ENCODE peak calls at places on chromosomes 13 and 19, in eight cellular contexts. One of them, this sample, is unnamed.

GRCh38 chr13:45047394-45048328 is 58.3 kb downstream of the GPALPP1 start:
- DNase-seq in CD8-positive, alpha-beta memory T cell: peak; percentile 65
- DNase-seq in activated CD8-positive, alpha-beta memory T cell treated with anti-CD3 and anti-CD28 coated beads, Interleukin-2, amount 50 U/mL, for 48 hours: peak; percentile 83
- DNase-seq in NCI-H2081: peak; percentile 80
- DNase-seq in NCI-H2107: peak; percentile 35
- DNase-seq in left cardiac atrium: peak; percentile 74
- DNase-seq in Daoy: peak; percentile 75
- DNase-seq in ACHN: peak; percentile 79
- DNase-seq in this sample: peak; percentile 77

GRCh38 chr13:64709079-64709478 is 2521.1 kb downstream of the PCDH9 start:
- DNase-seq in CD8-positive, alpha-beta memory T cell: no peak
- DNase-seq in activated CD8-positive, alpha-beta memory T cell treated with anti-CD3 and anti-CD28 coated beads, Interleukin-2, amount 50 U/mL, for 48 hours: no peak
- DNase-seq in NCI-H2081: no peak
- DNase-seq in NCI-H2107: no peak
- DNase-seq in left cardiac atrium: no peak
- DNase-seq in Daoy: no peak
- DNase-seq in ACHN: no peak
- DNase-seq in this sample: no peak

GRCh38 chr19:7556696-7557315 is 21.3 kb downstream of the PNPLA6 start:
- DNase-seq in CD8-positive, alpha-beta memory T cell: no peak
- DNase-seq in activated CD8-positive, alpha-beta memory T cell treated with anti-CD3 and anti-CD28 coated beads, Interleukin-2, amount 50 U/mL, for 48 hours: no peak
- DNase-seq in NCI-H2081: no peak
- DNase-seq in NCI-H2107: no peak
- DNase-seq in left cardiac atrium: no peak
- DNase-seq in Daoy: no peak
- DNase-seq in ACHN: no peak
- DNase-seq in this sample: no peak

GRCh38 chr13:96082640-96083039 is 7.3 kb upstream of the HS6ST3 start:
- DNase-seq in CD8-positive, alpha-beta memory T cell: no peak
- DNase-seq in activated CD8-positive, alpha-beta memory T cell treated with anti-CD3 and anti-CD28 coated beads, Interleukin-2, amount 50 U/mL, for 48 hours: no peak
- DNase-seq in NCI-H2081: no peak
- DNase-seq in NCI-H2107: no peak
- DNase-seq in left cardiac atrium: no peak
- DNase-seq in Daoy: peak; percentile 19
- DNase-seq in ACHN: no peak
- DNase-seq in this sample: peak; percentile 18

GRCh38 chr19:3699071-3699740 is 1.1 kb downstream of the PIP5K1C start:
- DNase-seq in CD8-positive, alpha-beta memory T cell: no peak
- DNase-seq in activated CD8-positive, alpha-beta memory T cell treated with anti-CD3 and anti-CD28 coated beads, Interleukin-2, amount 50 U/mL, for 48 hours: peak; percentile 67
- DNase-seq in NCI-H2081: no peak
- DNase-seq in NCI-H2107: no peak
- DNase-seq in left cardiac atrium: peak; percentile 64
- DNase-seq in Daoy: peak; percentile 59
- DNase-seq in ACHN: no peak
- DNase-seq in this sample: peak; percentile 50

GRCh38 chr13:80558074-80558473 is 217.1 kb upstream of the SPRY2 start:
- DNase-seq in CD8-positive, alpha-beta memory T cell: no peak
- DNase-seq in activated CD8-positive, alpha-beta memory T cell treated with anti-CD3 and anti-CD28 coated beads, Interleukin-2, amount 50 U/mL, for 48 hours: no peak
- DNase-seq in NCI-H2081: no peak
- DNase-seq in NCI-H2107: no peak
- DNase-seq in left cardiac atrium: no peak
- DNase-seq in Daoy: no peak
- DNase-seq in ACHN: peak; percentile 30
- DNase-seq in this sample: no peak

GRCh38 chr19:9498183-9498902 is at the start of gene ZNF560:
- DNase-seq in CD8-positive, alpha-beta memory T cell: no peak
- DNase-seq in activated CD8-positive, alpha-beta memory T cell treated with anti-CD3 and anti-CD28 coated beads, Interleukin-2, amount 50 U/mL, for 48 hours: peak; percentile 51
- DNase-seq in NCI-H2081: no peak
- DNase-seq in NCI-H2107: no peak
- DNase-seq in left cardiac atrium: no peak
- DNase-seq in Daoy: peak; percentile 79
- DNase-seq in ACHN: no peak
- DNase-seq in this sample: peak; percentile 2

GRCh38 chr19:9615828-9616227 is 5.2 kb downstream of the ZNF561 start:
- DNase-seq in CD8-positive, alpha-beta memory T cell: no peak
- DNase-seq in activated CD8-positive, alpha-beta memory T cell treated with anti-CD3 and anti-CD28 coated beads, Interleukin-2, amount 50 U/mL, for 48 hours: no peak
- DNase-seq in NCI-H2081: no peak
- DNase-seq in NCI-H2107: no peak
- DNase-seq in left cardiac atrium: no peak
- DNase-seq in Daoy: no peak
- DNase-seq in ACHN: no peak
- DNase-seq in this sample: no peak

GRCh38 chr19:6767357-6768235 is at the start of gene SH2D3A:
- DNase-seq in CD8-positive, alpha-beta memory T cell: peak; percentile 89
- DNase-seq in activated CD8-positive, alpha-beta memory T cell treated with anti-CD3 and anti-CD28 coated beads, Interleukin-2, amount 50 U/mL, for 48 hours: peak; percentile 93
- DNase-seq in NCI-H2081: peak; percentile 67
- DNase-seq in NCI-H2107: no peak
- DNase-seq in left cardiac atrium: peak; percentile 68
- DNase-seq in Daoy: peak; percentile 75
- DNase-seq in ACHN: peak; percentile 74
- DNase-seq in this sample: peak; percentile 96

GRCh38 chr19:17654993-17655392 is 33.2 kb downstream of the UNC13A start:
- DNase-seq in CD8-positive, alpha-beta memory T cell: no peak
- DNase-seq in activated CD8-positive, alpha-beta memory T cell treated with anti-CD3 and anti-CD28 coated beads, Interleukin-2, amount 50 U/mL, for 48 hours: no peak
- DNase-seq in NCI-H2081: no peak
- DNase-seq in NCI-H2107: no peak
- DNase-seq in left cardiac atrium: peak; percentile 12
- DNase-seq in Daoy: peak; percentile 39
- DNase-seq in ACHN: no peak
- DNase-seq in this sample: no peak

GRCh38 chr13:53206455-53206854 is 177.8 kb downstream of the OLFM4 start:
- DNase-seq in CD8-positive, alpha-beta memory T cell: no peak
- DNase-seq in activated CD8-positive, alpha-beta memory T cell treated with anti-CD3 and anti-CD28 coated beads, Interleukin-2, amount 50 U/mL, for 48 hours: no peak
- DNase-seq in NCI-H2081: peak; percentile 21
- DNase-seq in NCI-H2107: no peak
- DNase-seq in left cardiac atrium: no peak
- DNase-seq in Daoy: no peak
- DNase-seq in ACHN: peak; percentile 18
- DNase-seq in this sample: no peak

GRCh38 chr13:19050901-19051300 is 130.7 kb downstream of the TUBA3C start:
- DNase-seq in CD8-positive, alpha-beta memory T cell: no peak
- DNase-seq in activated CD8-positive, alpha-beta memory T cell treated with anti-CD3 and anti-CD28 coated beads, Interleukin-2, amount 50 U/mL, for 48 hours: no peak
- DNase-seq in NCI-H2081: no peak
- DNase-seq in NCI-H2107: no peak
- DNase-seq in left cardiac atrium: no peak
- DNase-seq in Daoy: no peak
- DNase-seq in ACHN: no peak
- DNase-seq in this sample: no peak

GRCh38 chr19:10111405-10111811 is at the start of gene P2RY11:
- DNase-seq in CD8-positive, alpha-beta memory T cell: no peak
- DNase-seq in activated CD8-positive, alpha-beta memory T cell treated with anti-CD3 and anti-CD28 coated beads, Interleukin-2, amount 50 U/mL, for 48 hours: peak; percentile 78
- DNase-seq in NCI-H2081: no peak
- DNase-seq in NCI-H2107: no peak
- DNase-seq in left cardiac atrium: no peak
- DNase-seq in Daoy: no peak
- DNase-seq in ACHN: no peak
- DNase-seq in this sample: no peak

GRCh38 chr13:84645196-84646071 is 763.2 kb upstream of the SLITRK1 start:
- DNase-seq in CD8-positive, alpha-beta memory T cell: no peak
- DNase-seq in activated CD8-positive, alpha-beta memory T cell treated with anti-CD3 and anti-CD28 coated beads, Interleukin-2, amount 50 U/mL, for 48 hours: no peak
- DNase-seq in NCI-H2081: peak; percentile 55
- DNase-seq in NCI-H2107: no peak
- DNase-seq in left cardiac atrium: no peak
- DNase-seq in Daoy: no peak
- DNase-seq in ACHN: no peak
- DNase-seq in this sample: no peak

GRCh38 chr13:32047796-32048195 is 16.2 kb downstream of the FRY start:
- DNase-seq in CD8-positive, alpha-beta memory T cell: no peak
- DNase-seq in activated CD8-positive, alpha-beta memory T cell treated with anti-CD3 and anti-CD28 coated beads, Interleukin-2, amount 50 U/mL, for 48 hours: no peak
- DNase-seq in NCI-H2081: no peak
- DNase-seq in NCI-H2107: no peak
- DNase-seq in left cardiac atrium: no peak
- DNase-seq in Daoy: no peak
- DNase-seq in ACHN: no peak
- DNase-seq in this sample: no peak

GRCh38 chr19:10760268-10760944 is 42.5 kb downstream of the DNM2 start:
- DNase-seq in CD8-positive, alpha-beta memory T cell: peak; percentile 32
- DNase-seq in activated CD8-positive, alpha-beta memory T cell treated with anti-CD3 and anti-CD28 coated beads, Interleukin-2, amount 50 U/mL, for 48 hours: no peak
- DNase-seq in NCI-H2081: no peak
- DNase-seq in NCI-H2107: no peak
- DNase-seq in left cardiac atrium: no peak
- DNase-seq in Daoy: peak; percentile 77
- DNase-seq in ACHN: peak; percentile 77
- DNase-seq in this sample: no peak

GRCh38 chr13:25732146-25732865 is 319.5 kb downstream of the SHISA2 start:
- DNase-seq in CD8-positive, alpha-beta memory T cell: no peak
- DNase-seq in activated CD8-positive, alpha-beta memory T cell treated with anti-CD3 and anti-CD28 coated beads, Interleukin-2, amount 50 U/mL, for 48 hours: no peak
- DNase-seq in NCI-H2081: no peak
- DNase-seq in NCI-H2107: no peak
- DNase-seq in left cardiac atrium: no peak
- DNase-seq in Daoy: peak; percentile 71
- DNase-seq in ACHN: peak; percentile 65
- DNase-seq in this sample: peak; percentile 32

GRCh38 chr13:43597599-43597945 is 189.2 kb downstream of the ENOX1 start:
- DNase-seq in CD8-positive, alpha-beta memory T cell: no peak
- DNase-seq in activated CD8-positive, alpha-beta memory T cell treated with anti-CD3 and anti-CD28 coated beads, Interleukin-2, amount 50 U/mL, for 48 hours: no peak
- DNase-seq in NCI-H2081: no peak
- DNase-seq in NCI-H2107: no peak
- DNase-seq in left cardiac atrium: no peak
- DNase-seq in Daoy: no peak
- DNase-seq in ACHN: no peak
- DNase-seq in this sample: no peak

GRCh38 chr19:30130356-30131122 is 188.5 kb downstream of the URI1 start:
- DNase-seq in CD8-positive, alpha-beta memory T cell: no peak
- DNase-seq in activated CD8-positive, alpha-beta memory T cell treated with anti-CD3 and anti-CD28 coated beads, Interleukin-2, amount 50 U/mL, for 48 hours: no peak
- DNase-seq in NCI-H2081: no peak
- DNase-seq in NCI-H2107: no peak
- DNase-seq in left cardiac atrium: no peak
- DNase-seq in Daoy: no peak
- DNase-seq in ACHN: no peak
- DNase-seq in this sample: no peak

GRCh38 chr19:53865918-53866696 is 1.6 kb upstream of the MYADM start:
- DNase-seq in CD8-positive, alpha-beta memory T cell: peak; percentile 71
- DNase-seq in activated CD8-positive, alpha-beta memory T cell treated with anti-CD3 and anti-CD28 coated beads, Interleukin-2, amount 50 U/mL, for 48 hours: peak; percentile 81
- DNase-seq in NCI-H2081: no peak
- DNase-seq in NCI-H2107: no peak
- DNase-seq in left cardiac atrium: peak; percentile 87
- DNase-seq in Daoy: peak; percentile 79
- DNase-seq in ACHN: no peak
- DNase-seq in this sample: peak; percentile 38

GRCh38 chr19:19595171-19595701 is 23.3 kb downstream of the PBX4 start:
- DNase-seq in CD8-positive, alpha-beta memory T cell: no peak
- DNase-seq in activated CD8-positive, alpha-beta memory T cell treated with anti-CD3 and anti-CD28 coated beads, Interleukin-2, amount 50 U/mL, for 48 hours: no peak
- DNase-seq in NCI-H2081: peak; percentile 7
- DNase-seq in NCI-H2107: no peak
- DNase-seq in left cardiac atrium: no peak
- DNase-seq in Daoy: peak; percentile 62
- DNase-seq in ACHN: no peak
- DNase-seq in this sample: no peak

GRCh38 chr19:17246681-17247425 is 1.1 kb upstream of the NR2F6 start:
- DNase-seq in CD8-positive, alpha-beta memory T cell: no peak
- DNase-seq in activated CD8-positive, alpha-beta memory T cell treated with anti-CD3 and anti-CD28 coated beads, Interleukin-2, amount 50 U/mL, for 48 hours: no peak
- DNase-seq in NCI-H2081: peak; percentile 37
- DNase-seq in NCI-H2107: no peak
- DNase-seq in left cardiac atrium: peak; percentile 44
- DNase-seq in Daoy: peak; percentile 61
- DNase-seq in ACHN: peak; percentile 23
- DNase-seq in this sample: peak; percentile 21

GRCh38 chr19:15201374-15202023 is 704 bp upstream of the NOTCH3 start:
- DNase-seq in CD8-positive, alpha-beta memory T cell: no peak
- DNase-seq in activated CD8-positive, alpha-beta memory T cell treated with anti-CD3 and anti-CD28 coated beads, Interleukin-2, amount 50 U/mL, for 48 hours: no peak
- DNase-seq in NCI-H2081: no peak
- DNase-seq in NCI-H2107: no peak
- DNase-seq in left cardiac atrium: no peak
- DNase-seq in Daoy: no peak
- DNase-seq in ACHN: no peak
- DNase-seq in this sample: no peak

GRCh38 chr19:57689750-57690149 is 8.0 kb downstream of the ZNF551 start:
- DNase-seq in CD8-positive, alpha-beta memory T cell: no peak
- DNase-seq in activated CD8-positive, alpha-beta memory T cell treated with anti-CD3 and anti-CD28 coated beads, Interleukin-2, amount 50 U/mL, for 48 hours: no peak
- DNase-seq in NCI-H2081: no peak
- DNase-seq in NCI-H2107: no peak
- DNase-seq in left cardiac atrium: no peak
- DNase-seq in Daoy: no peak
- DNase-seq in ACHN: no peak
- DNase-seq in this sample: peak; percentile 95

GRCh38 chr19:37691881-37692504 is 27.6 kb downstream of the ZNF607 start:
- DNase-seq in CD8-positive, alpha-beta memory T cell: peak; percentile 56
- DNase-seq in activated CD8-positive, alpha-beta memory T cell treated with anti-CD3 and anti-CD28 coated beads, Interleukin-2, amount 50 U/mL, for 48 hours: peak; percentile 86
- DNase-seq in NCI-H2081: no peak
- DNase-seq in NCI-H2107: no peak
- DNase-seq in left cardiac atrium: peak; percentile 93
- DNase-seq in Daoy: peak; percentile 87
- DNase-seq in ACHN: no peak
- DNase-seq in this sample: peak; percentile 39

GRCh38 chr19:48244289-48244688 is 11.4 kb downstream of the CARD8 start:
- DNase-seq in CD8-positive, alpha-beta memory T cell: no peak
- DNase-seq in activated CD8-positive, alpha-beta memory T cell treated with anti-CD3 and anti-CD28 coated beads, Interleukin-2, amount 50 U/mL, for 48 hours: no peak
- DNase-seq in NCI-H2081: no peak
- DNase-seq in NCI-H2107: no peak
- DNase-seq in left cardiac atrium: no peak
- DNase-seq in Daoy: peak; percentile 28
- DNase-seq in ACHN: no peak
- DNase-seq in this sample: no peak

GRCh38 chr13:19766637-19767036 is 16.1 kb downstream of the PSPC1 start:
- DNase-seq in CD8-positive, alpha-beta memory T cell: no peak
- DNase-seq in activated CD8-positive, alpha-beta memory T cell treated with anti-CD3 and anti-CD28 coated beads, Interleukin-2, amount 50 U/mL, for 48 hours: no peak
- DNase-seq in NCI-H2081: no peak
- DNase-seq in NCI-H2107: no peak
- DNase-seq in left cardiac atrium: no peak
- DNase-seq in Daoy: no peak
- DNase-seq in ACHN: no peak
- DNase-seq in this sample: no peak

GRCh38 chr13:102825921-102826706 is 19.7 kb upstream of the ERCC5 start:
- DNase-seq in CD8-positive, alpha-beta memory T cell: no peak
- DNase-seq in activated CD8-positive, alpha-beta memory T cell treated with anti-CD3 and anti-CD28 coated beads, Interleukin-2, amount 50 U/mL, for 48 hours: no peak
- DNase-seq in NCI-H2081: no peak
- DNase-seq in NCI-H2107: no peak
- DNase-seq in left cardiac atrium: no peak
- DNase-seq in Daoy: peak; percentile 61
- DNase-seq in ACHN: peak; percentile 88
- DNase-seq in this sample: peak; percentile 88

GRCh38 chr19:3776479-3777040 is 4.5 kb upstream of the RAX2 start:
- DNase-seq in CD8-positive, alpha-beta memory T cell: no peak
- DNase-seq in activated CD8-positive, alpha-beta memory T cell treated with anti-CD3 and anti-CD28 coated beads, Interleukin-2, amount 50 U/mL, for 48 hours: no peak
- DNase-seq in NCI-H2081: no peak
- DNase-seq in NCI-H2107: no peak
- DNase-seq in left cardiac atrium: no peak
- DNase-seq in Daoy: no peak
- DNase-seq in ACHN: no peak
- DNase-seq in this sample: no peak

This sample was measured in mammary epithelial cell.